ENCODE peak calls at places on chromosomes 7 and 10, in seven cellular contexts. O is HepG2, R is H1, W is K562, V is GM12878, Y is HCT116, T is SK-N-SH. F is an unnamed sample.

GRCh38 chr7:113371376-113372043 is 253.2 kb upstream of the SMIM30 start:
- DNase-seq in O (no peak), Y (no peak), W (no peak), V (no peak), T (no peak), R (no peak), F (no peak)

GRCh38 chr10:123687758-123688157 is 21.6 kb downstream of the GPR26 start:
- DNase-seq in T (no peak), V (no peak), O (peak; percentile 6), Y (no peak), W (no peak), R (no peak), F (no peak)

GRCh38 chr7:94655562-94655883 is 410 bp downstream of the SGCE start:
- DNase-seq in T (no peak), V (no peak), W (no peak), O (no peak), Y (no peak), R (no peak), F (no peak)

GRCh38 chr7:33862946-33863814 is 42.2 kb upstream of the BMPER start:
- DNase-seq in W (no peak), R (no peak), T (no peak), O (no peak), Y (no peak), V (no peak), F (no peak)

GRCh38 chr7:96831446-96831845 is 121.8 kb upstream of the SEM1 start:
- DNase-seq in Y (no peak), V (no peak), W (no peak), T (no peak), O (no peak), R (no peak), F (no peak)

GRCh38 chr10:108452483-108453060 is 1288.1 kb upstream of the SORCS1 start:
- DNase-seq in V (no peak), Y (no peak), W (no peak), O (no peak), T (no peak), R (no peak), F (no peak)

GRCh38 chr10:57699944-57700343 is 567.8 kb downstream of the IPMK start:
- DNase-seq in W (no peak), O (no peak), V (no peak), R (no peak), Y (no peak), T (peak; percentile 3), F (no peak)

GRCh38 chr10:420154-421121 is 269.0 kb downstream of the DIP2C start:
- DNase-seq in T (no peak), Y (no peak), V (no peak), R (no peak), W (no peak), O (no peak), F (no peak)

GRCh38 chr10:6456067-6456466 is 124.0 kb downstream of the PRKCQ start:
- DNase-seq in T (no peak), W (no peak), Y (no peak), O (no peak), V (no peak), R (no peak), F (no peak)

GRCh38 chr10:93573051-93573909 is 6.8 kb downstream of the FFAR4 start:
- DNase-seq in W (no peak), R (no peak), Y (no peak), T (no peak), O (no peak), V (no peak), F (no peak)

GRCh38 chr10:59830601-59831259 is 75.6 kb downstream of the CCDC6 start:
- DNase-seq in Y (peak; percentile 34), R (peak; percentile 29), V (no peak), O (peak; percentile 38), T (peak; percentile 59), W (peak; percentile 77), F (peak; percentile 45)

GRCh38 chr10:17512341-17513001 is 58.1 kb upstream of the ST8SIA6 start:
- DNase-seq in R (no peak), V (no peak), Y (peak; percentile 93), W (no peak), O (no peak), T (no peak), F (no peak)

GRCh38 chr10:58291538-58292174 is 22.7 kb downstream of the CISD1 start:
- DNase-seq in V (no peak), O (peak; percentile 21), W (peak; percentile 42), T (peak; percentile 56), Y (peak; percentile 24), R (no peak), F (peak; percentile 38)

GRCh38 chr10:60953420-60953819 is 9.4 kb upstream of the RHOBTB1 start:
- DNase-seq in O (no peak), R (no peak), T (no peak), W (no peak), V (no peak), Y (no peak), F (no peak)

GRCh38 chr7:22420973-22421635 is 64.2 kb upstream of the RAPGEF5 start:
- DNase-seq in O (no peak), R (no peak), Y (no peak), V (no peak), W (no peak), T (no peak), F (no peak)

GRCh38 chr10:71285180-71285545 is 33.9 kb upstream of the SLC29A3 start:
- DNase-seq in T (peak; percentile 85), R (no peak), O (peak; percentile 28), W (peak; percentile 87), V (no peak), Y (no peak), F (peak; percentile 63)

GRCh38 chr10:127041561-127041960 is 136.3 kb downstream of the DOCK1 start:
- DNase-seq in T (no peak), R (no peak), V (no peak), Y (peak; percentile 29), W (no peak), O (no peak), F (no peak)

DNA sequence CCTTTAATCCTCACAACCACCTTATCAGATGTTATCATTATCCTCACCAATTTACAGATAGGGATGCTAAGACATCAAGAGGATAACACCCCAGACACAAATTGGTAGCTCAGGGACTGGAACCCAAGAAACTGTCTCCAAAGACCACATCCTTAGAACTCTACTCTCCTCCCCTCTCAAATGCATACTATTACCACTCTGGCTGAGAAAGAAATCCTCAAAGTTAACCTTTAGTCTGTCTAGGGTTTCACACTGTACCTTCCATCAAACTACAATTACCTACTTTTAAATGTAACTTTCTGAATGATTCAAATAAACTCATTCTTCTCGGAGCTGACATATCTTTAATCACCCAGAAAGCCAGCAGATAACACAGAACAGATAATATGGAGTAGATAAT is 6.6 kb downstream of the EZH2 start:
- DNase-seq in T (no peak), Y (no peak), W (no peak), V (no peak), O (no peak), R (no peak), F (no peak)
- TF ChIP-seq JUND in T (no peak), Y (no peak), W (no peak), V (no peak), O (no peak), R (no peak), F (no peak)

DNA sequence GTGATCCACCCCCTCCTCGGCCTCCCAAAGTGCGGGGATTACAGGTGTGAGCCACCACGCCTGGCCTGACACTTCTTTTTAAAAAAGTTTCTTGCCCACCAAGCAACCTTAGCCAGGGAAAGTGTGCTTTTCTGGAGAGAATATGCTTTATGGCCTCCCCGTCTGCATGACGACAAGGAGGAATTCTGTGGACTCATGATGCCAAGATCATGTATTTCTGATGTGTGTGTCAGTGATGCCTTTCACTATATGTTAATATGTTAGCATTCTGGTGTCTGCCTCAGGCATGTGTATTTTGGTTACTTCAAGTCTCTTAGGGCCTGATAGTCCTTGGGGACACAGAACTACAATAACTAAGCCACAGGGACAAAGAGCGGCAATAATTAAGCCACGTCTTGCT is 2.1 kb downstream of the PDSS1 start:
- DNase-seq in V (no peak), R (no peak), Y (no peak), W (no peak), O (no peak), T (no peak), F (no peak)
- TF ChIP-seq JUND in V (no peak), R (no peak), Y (no peak), W (no peak), O (no peak), T (no peak), F (no peak)

DNA sequence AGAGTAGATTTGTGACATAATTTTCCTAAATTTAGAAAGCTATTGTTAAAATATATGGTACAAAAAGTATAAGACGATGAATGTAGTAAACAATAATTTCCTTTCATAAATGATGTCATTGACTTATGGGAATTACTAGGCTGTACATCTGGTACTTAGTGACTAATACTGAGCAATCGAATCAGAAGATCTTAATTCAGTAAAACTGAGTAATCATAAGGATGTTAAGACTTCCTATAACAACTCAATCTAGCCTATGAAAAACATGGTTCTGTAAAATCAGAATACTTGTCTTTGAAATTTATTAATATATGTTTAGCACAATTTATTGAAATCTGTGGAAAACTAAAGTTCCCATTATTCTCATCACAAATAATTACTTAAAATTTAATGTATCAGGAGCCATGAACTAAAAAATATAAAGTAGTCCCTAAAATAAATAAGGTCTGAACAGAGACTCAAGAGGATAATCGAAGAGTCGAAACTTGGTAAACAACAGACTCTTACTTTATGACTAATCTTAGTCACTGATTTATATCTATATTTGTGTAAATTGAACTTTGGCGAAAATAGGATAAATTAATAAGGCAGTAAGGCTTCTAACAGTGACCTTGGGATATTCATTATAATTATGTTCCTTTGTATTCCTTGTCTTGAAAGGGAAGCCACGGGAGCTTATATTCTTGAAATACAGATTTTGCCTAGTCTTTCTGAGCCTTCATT is 142.1 kb downstream of the HGF start:
- DNase-seq in O (no peak), T (no peak), Y (no peak), W (no peak), R (no peak), V (no peak), F (no peak)
- TF ChIP-seq JUND in O (no peak), T (peak; percentile 91), Y (no peak), W (no peak), R (no peak), V (no peak), F (no peak)

GRCh38 chr7:17489987-17490386 is 191.5 kb downstream of the AHR start:
- DNase-seq in V (no peak), O (no peak), R (no peak), Y (no peak), T (no peak), W (no peak), F (no peak)

GRCh38 chr7:17490825-17491224 is 192.4 kb downstream of the AHR start:
- DNase-seq in R (no peak), V (no peak), T (no peak), W (no peak), O (no peak), Y (no peak), F (no peak)

GRCh38 chr7:17486835-17487234 is 188.4 kb downstream of the AHR start:
- DNase-seq in R (no peak), V (no peak), W (no peak), T (no peak), O (peak; percentile 48), Y (no peak), F (no peak)

GRCh38 chr7:17487343-17487742 is 188.9 kb downstream of the AHR start:
- DNase-seq in V (no peak), Y (no peak), T (no peak), O (no peak), R (no peak), W (no peak), F (no peak)

DNA sequence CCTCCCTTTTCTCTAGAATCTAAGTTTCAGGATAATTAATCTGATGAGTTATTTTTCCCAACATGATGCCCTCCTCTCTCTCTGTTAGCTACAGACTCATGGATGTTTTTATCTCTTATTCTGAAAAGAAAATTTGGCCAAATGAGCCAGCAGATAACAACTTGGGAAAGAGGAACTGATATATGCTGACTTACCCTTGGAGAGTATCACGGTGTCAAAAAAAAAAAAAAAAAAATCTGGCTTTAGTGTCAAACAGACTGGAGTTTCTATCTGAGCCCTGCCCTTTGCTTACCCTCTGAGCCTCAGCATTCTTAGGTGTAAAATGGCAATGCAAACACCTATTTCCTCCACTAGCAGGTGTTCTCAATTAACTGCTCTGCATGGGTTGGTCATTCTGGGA is 190.4 kb downstream of the AHR start:
- DNase-seq in W (no peak), T (no peak), R (no peak), Y (no peak), V (no peak), O (no peak), F (no peak)
- TF ChIP-seq JUND in W (no peak), T (no peak), R (no peak), Y (no peak), V (no peak), O (no peak), F (no peak)

F was measured in T47D.